ENCODE peak calls at places on chromosomes 7 and 10, in six cellular contexts. One of them, this sample, is unnamed.
A peak's percentile ranks its signal among the peaks of the same experiment; 100 is the strongest.

GRCh38 chr10:127984944-127985343 is 78.0 kb downstream of the PTPRE start:
- DNase-seq in activated T-cell treated with anti-CD3 and anti-CD28 coated beads, Interleukin-2, amount 50 U/mL, for 1 hour: no peak
- DNase-seq in right cardiac atrium: no peak
- DNase-seq in NCI-H2081: no peak
- DNase-seq in GM23338: no peak
- DNase-seq in SK-MEL-5: no peak
- DNase-seq in this sample: no peak

GRCh38 chr7:128025380-128025779 is 5.9 kb downstream of the LRRC4 start:
- DNase-seq in activated T-cell treated with anti-CD3 and anti-CD28 coated beads, Interleukin-2, amount 50 U/mL, for 1 hour: no peak
- DNase-seq in right cardiac atrium: no peak
- DNase-seq in NCI-H2081: no peak
- DNase-seq in GM23338: no peak
- DNase-seq in SK-MEL-5: no peak
- DNase-seq in this sample: no peak

GRCh38 chr10:128062837-128063563 is 63.2 kb downstream of the MKI67 start:
- DNase-seq in activated T-cell treated with anti-CD3 and anti-CD28 coated beads, Interleukin-2, amount 50 U/mL, for 1 hour: peak; percentile 48
- DNase-seq in right cardiac atrium: no peak
- DNase-seq in NCI-H2081: no peak
- DNase-seq in GM23338: no peak
- DNase-seq in SK-MEL-5: no peak
- DNase-seq in this sample: peak; percentile 78

GRCh38 chr7:40147371-40148246 is 12.8 kb downstream of the SUGCT start:
- DNase-seq in activated T-cell treated with anti-CD3 and anti-CD28 coated beads, Interleukin-2, amount 50 U/mL, for 1 hour: no peak
- DNase-seq in right cardiac atrium: no peak
- DNase-seq in NCI-H2081: no peak
- DNase-seq in GM23338: peak; percentile 49
- DNase-seq in SK-MEL-5: no peak
- DNase-seq in this sample: no peak

GRCh38 chr7:151087247-151088018 is 1.2 kb downstream of the AGAP3 start:
- DNase-seq in activated T-cell treated with anti-CD3 and anti-CD28 coated beads, Interleukin-2, amount 50 U/mL, for 1 hour: peak; percentile 59
- DNase-seq in right cardiac atrium: peak; percentile 91
- DNase-seq in NCI-H2081: peak; percentile 38
- DNase-seq in GM23338: no peak
- DNase-seq in SK-MEL-5: peak; percentile 42
- DNase-seq in this sample: peak; percentile 77

GRCh38 chr7:434891-435486 is 84.7 kb downstream of the PDGFA start:
- DNase-seq in activated T-cell treated with anti-CD3 and anti-CD28 coated beads, Interleukin-2, amount 50 U/mL, for 1 hour: no peak
- DNase-seq in right cardiac atrium: peak; percentile 14
- DNase-seq in NCI-H2081: no peak
- DNase-seq in GM23338: peak; percentile 81
- DNase-seq in SK-MEL-5: no peak
- DNase-seq in this sample: no peak

GRCh38 chr10:98449287-98449686 is 2.6 kb upstream of the HPS1 start:
- DNase-seq in activated T-cell treated with anti-CD3 and anti-CD28 coated beads, Interleukin-2, amount 50 U/mL, for 1 hour: no peak
- DNase-seq in right cardiac atrium: no peak
- DNase-seq in NCI-H2081: no peak
- DNase-seq in GM23338: no peak
- DNase-seq in SK-MEL-5: no peak
- DNase-seq in this sample: no peak

GRCh38 chr7:75596727-75597614 is 104.9 kb downstream of the SPDYE5 start:
- DNase-seq in activated T-cell treated with anti-CD3 and anti-CD28 coated beads, Interleukin-2, amount 50 U/mL, for 1 hour: no peak
- DNase-seq in right cardiac atrium: no peak
- DNase-seq in NCI-H2081: no peak
- DNase-seq in GM23338: no peak
- DNase-seq in SK-MEL-5: no peak
- DNase-seq in this sample: no peak

GRCh38 chr7:15801565-15801964 is 115.1 kb upstream of the MEOX2 start:
- DNase-seq in activated T-cell treated with anti-CD3 and anti-CD28 coated beads, Interleukin-2, amount 50 U/mL, for 1 hour: no peak
- DNase-seq in right cardiac atrium: no peak
- DNase-seq in NCI-H2081: no peak
- DNase-seq in GM23338: peak; percentile 6
- DNase-seq in SK-MEL-5: no peak
- DNase-seq in this sample: no peak

GRCh38 chr7:73830872-73831655 is at the start of gene CLDN4:
- DNase-seq in activated T-cell treated with anti-CD3 and anti-CD28 coated beads, Interleukin-2, amount 50 U/mL, for 1 hour: no peak
- DNase-seq in right cardiac atrium: no peak
- DNase-seq in NCI-H2081: no peak
- DNase-seq in GM23338: peak; percentile 84
- DNase-seq in SK-MEL-5: no peak
- DNase-seq in this sample: no peak

GRCh38 chr7:134693256-134693655 is 46.6 kb downstream of the BPGM start:
- DNase-seq in activated T-cell treated with anti-CD3 and anti-CD28 coated beads, Interleukin-2, amount 50 U/mL, for 1 hour: no peak
- DNase-seq in right cardiac atrium: no peak
- DNase-seq in NCI-H2081: no peak
- DNase-seq in GM23338: no peak
- DNase-seq in SK-MEL-5: peak; percentile 38
- DNase-seq in this sample: no peak

GRCh38 chr7:17493451-17493850 is 195.0 kb downstream of the AHR start:
- DNase-seq in activated T-cell treated with anti-CD3 and anti-CD28 coated beads, Interleukin-2, amount 50 U/mL, for 1 hour: no peak
- DNase-seq in right cardiac atrium: no peak
- DNase-seq in NCI-H2081: no peak
- DNase-seq in GM23338: no peak
- DNase-seq in SK-MEL-5: no peak
- DNase-seq in this sample: no peak

This sample was measured in activated CD8-positive, alpha-beta memory T cell treated with anti-CD3 and anti-CD28 coated beads for 24 hours.